ENCODE peak calls at places on chromosomes 5 and 9, in seven cellular contexts. E, T, G, H, Y, Z and B are unnamed samples.

GRCh38 chr5:154355141-154355611 is 90.6 kb upstream of the SAP30L start:
- DNase-seq in Y (peak; percentile 59), H (no peak), E (peak; percentile 76), Z (no peak), G (no peak), T (no peak), B (no peak)

GRCh38 chr5:155004138-155004744 is 9.3 kb upstream of the KIF4B start:
- DNase-seq in H (no peak), Z (no peak), E (peak; percentile 90), T (no peak), G (peak; percentile 76), Y (no peak), B (no peak)

GRCh38 chr5:36669015-36669651 is 62.7 kb downstream of the SLC1A3 start:
- DNase-seq in G (no peak), Y (no peak), H (no peak), Z (no peak), E (no peak), T (no peak), B (no peak)

GRCh38 chr5:180339583-180340183 is 13.5 kb downstream of the GFPT2 start:
- DNase-seq in Y (no peak), H (no peak), G (no peak), Z (no peak), T (no peak), E (no peak), B (no peak)

GRCh38 chr9:122144836-122145235 is 14.7 kb downstream of the NDUFA8 start:
- DNase-seq in Z (no peak), T (no peak), H (no peak), G (no peak), Y (no peak), E (no peak), B (no peak)

GRCh38 chr5:132110930-132111329 is 37.3 kb downstream of the CSF2 start:
- DNase-seq in E (no peak), T (no peak), G (no peak), Y (no peak), Z (no peak), H (no peak), B (no peak)

GRCh38 chr5:501040-501832 is 23.0 kb downstream of the SLC9A3 start:
- DNase-seq in E (no peak), Y (no peak), T (no peak), G (no peak), Z (no peak), H (no peak), B (no peak)

GRCh38 chr5:176429972-176430371 is 13.6 kb upstream of the CLTB start:
- DNase-seq in Y (no peak), E (no peak), Z (no peak), G (no peak), H (no peak), T (no peak), B (no peak)

GRCh38 chr5:78550891-78551290 is 97.7 kb downstream of the LHFPL2 start:
- DNase-seq in G (no peak), E (no peak), Z (peak; percentile 51), Y (no peak), T (no peak), H (no peak), B (no peak)

GRCh38 chr9:137085918-137086530 is 761 bp upstream of the MAN1B1 start:
- DNase-seq in Y (no peak), T (no peak), G (no peak), H (no peak), E (peak; percentile 74), Z (peak; percentile 28), B (no peak)

GRCh38 chr9:113708821-113709713 is 167.0 kb upstream of the ZNF618 start:
- DNase-seq in E (peak; percentile 63), G (no peak), H (no peak), Y (no peak), Z (no peak), T (no peak), B (no peak)

GRCh38 chr9:73349476-73349875 is 197.8 kb downstream of the ANXA1 start:
- DNase-seq in H (no peak), E (no peak), G (no peak), Y (no peak), Z (no peak), T (no peak), B (no peak)

GRCh38 chr5:37187465-37187977 is 61.7 kb downstream of the CPLANE1 start:
- DNase-seq in Y (no peak), E (no peak), T (no peak), H (no peak), Z (no peak), G (no peak), B (no peak)

GRCh38 chr5:96703384-96703910 is 41.3 kb downstream of the CAST start:
- DNase-seq in G (no peak), E (no peak), Y (no peak), T (no peak), H (no peak), Z (peak; percentile 40), B (no peak)

GRCh38 chr5:136518174-136518573 is 152.8 kb upstream of the TRPC7 start:
- DNase-seq in Z (no peak), Y (no peak), T (no peak), G (no peak), E (no peak), H (no peak), B (no peak)

GRCh38 chr9:3809724-3810123 is 283.9 kb upstream of the RFX3 start:
- DNase-seq in G (peak; percentile 20), E (no peak), H (no peak), T (no peak), Y (no peak), Z (peak; percentile 32), B (no peak)

GRCh38 chr9:130866474-130866965 is 30.1 kb downstream of the QRFP start:
- DNase-seq in Z (peak; percentile 87), T (peak; percentile 60), H (no peak), E (peak; percentile 97), Y (peak; percentile 62), G (peak; percentile 80), B (no peak)

GRCh38 chr5:149559712-149560111 is 8.5 kb upstream of the CSNK1A1 start:
- DNase-seq in E (no peak), H (no peak), T (no peak), Y (no peak), G (no peak), Z (no peak), B (no peak)

GRCh38 chr5:56010431-56010830 is 15.7 kb upstream of the IL6ST start:
- DNase-seq in H (no peak), E (no peak), G (no peak), T (no peak), Y (no peak), Z (no peak), B (no peak)

GRCh38 chr5:102090770-102091169 is 205.3 kb downstream of the SLCO4C1 start:
- DNase-seq in T (no peak), H (no peak), Y (no peak), G (peak; percentile 69), E (peak; percentile 56), Z (no peak), B (no peak)

GRCh38 chr5:168843277-168843997 is 264.3 kb upstream of the PANK3 start:
- DNase-seq in Y (no peak), T (no peak), G (no peak), E (no peak), H (no peak), Z (no peak), B (no peak)

GRCh38 chr9:84974790-84975189 is 305.3 kb downstream of the NTRK2 start:
- DNase-seq in E (no peak), H (no peak), Y (no peak), Z (no peak), T (no peak), G (no peak), B (no peak)

GRCh38 chr5:65919773-65920172 is 6.6 kb upstream of the ERBIN start:
- DNase-seq in Y (no peak), T (no peak), Z (peak; percentile 22), E (no peak), H (no peak), G (no peak), B (no peak)

DNA sequence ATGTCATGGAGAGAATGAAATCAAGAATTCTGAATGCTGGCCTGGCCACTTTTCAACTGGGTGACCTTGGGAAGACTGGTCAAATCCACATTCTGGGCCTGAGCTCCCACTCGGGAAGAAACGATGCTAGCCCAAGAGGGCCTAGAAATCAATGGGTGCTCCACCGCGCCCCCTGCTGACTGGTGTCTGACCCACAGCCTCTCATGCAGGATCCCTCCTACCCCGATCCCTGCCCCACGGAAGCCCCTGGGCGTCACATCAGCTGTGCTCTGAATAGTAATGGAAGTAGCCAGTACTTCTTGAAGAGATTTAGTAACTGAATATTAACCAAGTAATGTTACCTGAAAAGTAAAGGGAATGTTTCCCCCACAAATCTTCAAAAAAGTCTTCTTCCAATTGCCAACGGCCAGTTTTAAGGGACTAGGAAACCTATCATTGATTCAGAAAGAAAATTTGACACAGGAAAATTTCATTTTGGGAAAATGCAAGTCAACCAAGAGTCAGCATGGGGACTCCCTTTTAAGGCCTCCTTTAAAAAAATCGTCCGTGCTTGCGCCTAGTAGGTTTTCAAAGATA is 43.9 kb downstream of the CRB2 start:
- DNase-seq in E (peak; percentile 89), Y (no peak), H (no peak), G (peak; percentile 9), Z (no peak), T (no peak), B (no peak)
- TF ChIP-seq CTCF in E (peak; percentile 84), Y (no peak), H (peak; percentile 14), G (no peak), Z (peak; percentile 67), T (no peak), B (peak; percentile 27)

GRCh38 chr9:99906403-99907207 is at the start of gene STX17:
- DNase-seq in T (peak; percentile 81), Y (peak; percentile 90), G (peak; percentile 79), H (peak; percentile 77), E (peak; percentile 92), Z (peak; percentile 82), B (peak; percentile 64)
- TF ChIP-seq CTCF in T (no peak), Y (peak; percentile 27), G (no peak), H (no peak), E (no peak), Z (no peak), B (no peak)

DNA sequence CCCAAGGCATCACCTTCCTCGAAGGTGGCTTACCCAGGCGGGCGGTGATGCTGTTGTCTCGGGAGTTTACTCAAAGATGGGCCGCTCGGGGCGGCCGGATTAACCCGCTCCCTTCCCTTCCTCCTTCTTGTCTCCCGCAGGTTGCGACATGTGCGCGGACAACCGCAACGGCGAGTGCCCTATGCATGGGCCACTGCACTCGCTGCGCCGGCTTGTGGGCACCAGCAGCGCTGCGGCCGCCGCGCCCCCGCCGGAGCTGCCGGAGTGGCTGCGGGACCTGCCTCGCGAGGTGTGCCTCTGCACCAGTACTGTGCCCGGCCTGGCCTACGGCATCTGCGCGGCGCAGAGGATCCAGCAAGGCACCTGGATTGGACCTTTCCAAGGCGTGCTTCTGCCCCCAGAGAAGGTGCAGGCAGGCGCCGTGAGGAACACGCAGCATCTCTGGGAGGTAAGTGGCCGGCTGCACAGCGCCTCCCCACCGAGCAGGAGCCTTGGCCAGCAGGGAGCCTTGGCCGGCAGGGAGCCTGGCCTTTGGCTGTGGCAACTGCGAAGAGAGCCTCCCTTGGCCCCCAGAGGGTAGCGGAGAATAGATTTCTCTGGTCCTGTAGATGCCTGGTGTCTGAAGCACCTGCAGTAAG is 10.6 kb downstream of the PRDM6 start:
- DNase-seq in Y (peak; percentile 33), T (no peak), G (peak; percentile 82), H (no peak), Z (no peak), E (peak; percentile 87), B (no peak)
- TF ChIP-seq CTCF in Y (no peak), T (no peak), G (peak; percentile 14), H (no peak), Z (peak; percentile 14), E (peak; percentile 65), B (no peak)

DNA sequence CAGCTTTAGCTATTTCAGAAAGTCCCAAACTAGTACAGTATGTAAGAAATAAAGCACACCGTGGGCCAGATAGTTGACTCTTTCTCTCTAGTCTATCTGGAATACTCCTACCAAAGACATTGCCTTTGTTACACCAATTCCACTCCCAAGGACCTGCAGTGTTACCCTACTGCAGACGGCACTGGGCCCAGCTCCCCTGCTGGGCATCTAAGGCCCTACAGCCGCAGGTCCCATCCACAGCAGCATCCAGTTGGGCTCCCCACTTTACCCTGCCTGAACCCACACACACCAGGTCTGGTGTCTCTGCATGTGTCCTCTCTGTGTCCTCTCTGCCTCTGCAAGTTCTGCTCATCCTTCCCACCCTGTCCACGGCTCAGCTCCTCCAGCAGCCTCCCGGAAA is 22.5 kb downstream of the TNIP1 start:
- DNase-seq in Y (no peak), H (no peak), E (no peak), T (no peak), G (no peak), Z (no peak), B (no peak)
- TF ChIP-seq CTCF in Y (no peak), H (no peak), E (peak; percentile 50), T (no peak), G (peak; percentile 18), Z (peak; percentile 23), B (no peak)